ENCODE peak calls at places on chromosome 7, in four cellular contexts. One of them, this sample, is unnamed.
A peak's percentile ranks its signal among the peaks of the same experiment; 100 is the strongest.

GRCh38 chr7:140653319-140654108 is 12.9 kb upstream of the DENND2A start:
- DNase-seq in sigmoid colon: peak; percentile 85
- DNase-seq in stimulated activated CD4-positive, alpha-beta T cell treated with anti-CD3 and anti-CD28 coated beads, Interleukin-15, amount 100 ng/mL, for 1 hour: no peak
- DNase-seq in GM19239: no peak
- DNase-seq in this sample: peak; percentile 77

GRCh38 chr7:47490501-47491265 is 91.2 kb downstream of the TNS3 start:
- DNase-seq in sigmoid colon: peak; percentile 32
- DNase-seq in stimulated activated CD4-positive, alpha-beta T cell treated with anti-CD3 and anti-CD28 coated beads, Interleukin-15, amount 100 ng/mL, for 1 hour: no peak
- DNase-seq in GM19239: no peak
- DNase-seq in this sample: no peak

GRCh38 chr7:39950473-39951155 is 558 bp downstream of the CDK13 start:
- DNase-seq in sigmoid colon: peak; percentile 67
- DNase-seq in stimulated activated CD4-positive, alpha-beta T cell treated with anti-CD3 and anti-CD28 coated beads, Interleukin-15, amount 100 ng/mL, for 1 hour: peak; percentile 33
- DNase-seq in GM19239: no peak
- DNase-seq in this sample: peak; percentile 75

GRCh38 chr7:123797673-123798526 is 47.1 kb upstream of the HYAL4 start:
- DNase-seq in sigmoid colon: no peak
- DNase-seq in stimulated activated CD4-positive, alpha-beta T cell treated with anti-CD3 and anti-CD28 coated beads, Interleukin-15, amount 100 ng/mL, for 1 hour: no peak
- DNase-seq in GM19239: no peak
- DNase-seq in this sample: no peak

GRCh38 chr7:50791921-50792341 is 9.2 kb upstream of the GRB10 start:
- DNase-seq in sigmoid colon: no peak
- DNase-seq in stimulated activated CD4-positive, alpha-beta T cell treated with anti-CD3 and anti-CD28 coated beads, Interleukin-15, amount 100 ng/mL, for 1 hour: no peak
- DNase-seq in GM19239: no peak
- DNase-seq in this sample: no peak

GRCh38 chr7:11833431-11833830 is 1.4 kb upstream of the THSD7A start:
- DNase-seq in sigmoid colon: no peak
- DNase-seq in stimulated activated CD4-positive, alpha-beta T cell treated with anti-CD3 and anti-CD28 coated beads, Interleukin-15, amount 100 ng/mL, for 1 hour: no peak
- DNase-seq in GM19239: no peak
- DNase-seq in this sample: no peak

GRCh38 chr7:38978474-38978873 is 765 bp downstream of the POU6F2 start:
- DNase-seq in sigmoid colon: no peak
- DNase-seq in stimulated activated CD4-positive, alpha-beta T cell treated with anti-CD3 and anti-CD28 coated beads, Interleukin-15, amount 100 ng/mL, for 1 hour: no peak
- DNase-seq in GM19239: no peak
- DNase-seq in this sample: no peak

GRCh38 chr7:99258501-99258900 is 14.1 kb upstream of the MYH16 start:
- DNase-seq in sigmoid colon: no peak
- DNase-seq in stimulated activated CD4-positive, alpha-beta T cell treated with anti-CD3 and anti-CD28 coated beads, Interleukin-15, amount 100 ng/mL, for 1 hour: no peak
- DNase-seq in GM19239: no peak
- DNase-seq in this sample: no peak

GRCh38 chr7:151339651-151340377 is 1.8 kb upstream of the NUB1 start:
- DNase-seq in sigmoid colon: no peak
- DNase-seq in stimulated activated CD4-positive, alpha-beta T cell treated with anti-CD3 and anti-CD28 coated beads, Interleukin-15, amount 100 ng/mL, for 1 hour: no peak
- DNase-seq in GM19239: peak; percentile 53
- DNase-seq in this sample: no peak

GRCh38 chr7:50307368-50308012 is 3.0 kb downstream of the IKZF1 start:
- DNase-seq in sigmoid colon: no peak
- DNase-seq in stimulated activated CD4-positive, alpha-beta T cell treated with anti-CD3 and anti-CD28 coated beads, Interleukin-15, amount 100 ng/mL, for 1 hour: no peak
- DNase-seq in GM19239: no peak
- DNase-seq in this sample: no peak

This sample was measured in cardiac septum.